ENCODE peak calls at places on chromosome 3, in seven cellular contexts. One of them, this sample, is unnamed.

GRCh38 chr3:187041362-187042061 is 97.8 kb downstream of the RPL39L start:
- DNase-seq in suprapubic skin: no peak
- DNase-seq in H7: no peak
- DNase-seq in naive B cell: no peak
- DNase-seq in HFF-Myc: no peak
- DNase-seq in GM23248: peak
- DNase-seq in upper lobe of left lung: no peak
- DNase-seq in this sample: no peak

GRCh38 chr3:152524198-152525140 is 255.7 kb downstream of the MBNL1 start:
- DNase-seq in suprapubic skin: no peak
- DNase-seq in H7: peak
- DNase-seq in naive B cell: peak
- DNase-seq in HFF-Myc: peak
- DNase-seq in GM23248: peak
- DNase-seq in upper lobe of left lung: no peak
- DNase-seq in this sample: peak

GRCh38 chr3:100810671-100811070 is 101.4 kb downstream of the TFG start:
- DNase-seq in suprapubic skin: no peak
- DNase-seq in H7: no peak
- DNase-seq in naive B cell: no peak
- DNase-seq in HFF-Myc: no peak
- DNase-seq in GM23248: peak
- DNase-seq in upper lobe of left lung: no peak
- DNase-seq in this sample: no peak

GRCh38 chr3:149174901-149175300 is 45.5 kb downstream of the HPS3 start:
- DNase-seq in suprapubic skin: no peak
- DNase-seq in H7: no peak
- DNase-seq in naive B cell: no peak
- DNase-seq in HFF-Myc: no peak
- DNase-seq in GM23248: peak
- DNase-seq in upper lobe of left lung: no peak
- DNase-seq in this sample: no peak

GRCh38 chr3:147656023-147656422 is 246.9 kb downstream of the ZIC1 start:
- DNase-seq in suprapubic skin: no peak
- DNase-seq in H7: no peak
- DNase-seq in naive B cell: no peak
- DNase-seq in HFF-Myc: no peak
- DNase-seq in GM23248: peak
- DNase-seq in upper lobe of left lung: no peak
- DNase-seq in this sample: no peak

GRCh38 chr3:112350181-112350825 is 17.3 kb downstream of the CD200 start:
- DNase-seq in suprapubic skin: no peak
- DNase-seq in H7: no peak
- DNase-seq in naive B cell: no peak
- DNase-seq in HFF-Myc: no peak
- DNase-seq in GM23248: no peak
- DNase-seq in upper lobe of left lung: no peak
- DNase-seq in this sample: no peak

GRCh38 chr3:104032283-104032682 is 1334.4 kb upstream of the ALCAM start:
- DNase-seq in suprapubic skin: no peak
- DNase-seq in H7: no peak
- DNase-seq in naive B cell: no peak
- DNase-seq in HFF-Myc: no peak
- DNase-seq in GM23248: no peak
- DNase-seq in upper lobe of left lung: no peak
- DNase-seq in this sample: no peak

GRCh38 chr3:152245498-152246175 is 23.1 kb upstream of the MBNL1 start:
- DNase-seq in suprapubic skin: no peak
- DNase-seq in H7: no peak
- DNase-seq in naive B cell: no peak
- DNase-seq in HFF-Myc: no peak
- DNase-seq in GM23248: no peak
- DNase-seq in upper lobe of left lung: no peak
- DNase-seq in this sample: peak

GRCh38 chr3:107441617-107442016 is 64.4 kb downstream of the CCDC54 start:
- DNase-seq in suprapubic skin: no peak
- DNase-seq in H7: peak
- DNase-seq in naive B cell: no peak
- DNase-seq in HFF-Myc: no peak
- DNase-seq in GM23248: peak
- DNase-seq in upper lobe of left lung: no peak
- DNase-seq in this sample: no peak

GRCh38 chr3:60641354-60641753 is 609.9 kb downstream of the FHIT start:
- DNase-seq in suprapubic skin: no peak
- DNase-seq in H7: no peak
- DNase-seq in naive B cell: no peak
- DNase-seq in HFF-Myc: no peak
- DNase-seq in GM23248: no peak
- DNase-seq in upper lobe of left lung: no peak
- DNase-seq in this sample: no peak

GRCh38 chr3:112133606-112134334 is 722 bp upstream of the GCSAM start:
- DNase-seq in suprapubic skin: no peak
- DNase-seq in H7: no peak
- DNase-seq in naive B cell: no peak
- DNase-seq in HFF-Myc: no peak
- DNase-seq in GM23248: no peak
- DNase-seq in upper lobe of left lung: no peak
- DNase-seq in this sample: peak

GRCh38 chr3:132268956-132269355 is 48.3 kb upstream of the ACP3 start:
- DNase-seq in suprapubic skin: no peak
- DNase-seq in H7: peak
- DNase-seq in naive B cell: no peak
- DNase-seq in HFF-Myc: no peak
- DNase-seq in GM23248: peak
- DNase-seq in upper lobe of left lung: no peak
- DNase-seq in this sample: peak

GRCh38 chr3:172142074-172143059 is 103.0 kb downstream of the FNDC3B start:
- DNase-seq in suprapubic skin: no peak
- DNase-seq in H7: no peak
- DNase-seq in naive B cell: peak
- DNase-seq in HFF-Myc: peak
- DNase-seq in GM23248: peak
- DNase-seq in upper lobe of left lung: no peak
- DNase-seq in this sample: peak

GRCh38 chr3:134486577-134487041 is 752 bp downstream of the CEP63 start:
- DNase-seq in suprapubic skin: no peak
- DNase-seq in H7: no peak
- DNase-seq in naive B cell: no peak
- DNase-seq in HFF-Myc: no peak
- DNase-seq in GM23248: peak
- DNase-seq in upper lobe of left lung: no peak
- DNase-seq in this sample: peak

GRCh38 chr3:180085122-180085710 is 48.5 kb upstream of the PEX5L start:
- DNase-seq in suprapubic skin: no peak
- DNase-seq in H7: no peak
- DNase-seq in naive B cell: no peak
- DNase-seq in HFF-Myc: no peak
- DNase-seq in GM23248: no peak
- DNase-seq in upper lobe of left lung: no peak
- DNase-seq in this sample: peak

GRCh38 chr3:107525954-107526305 is 3.2 kb downstream of the BBX start:
- DNase-seq in suprapubic skin: no peak
- DNase-seq in H7: no peak
- DNase-seq in naive B cell: no peak
- DNase-seq in HFF-Myc: no peak
- DNase-seq in GM23248: no peak
- DNase-seq in upper lobe of left lung: no peak
- DNase-seq in this sample: peak

GRCh38 chr3:108322352-108322751 is 26.0 kb downstream of the HHLA2 start:
- DNase-seq in suprapubic skin: no peak
- DNase-seq in H7: no peak
- DNase-seq in naive B cell: peak
- DNase-seq in HFF-Myc: no peak
- DNase-seq in GM23248: no peak
- DNase-seq in upper lobe of left lung: no peak
- DNase-seq in this sample: peak